ENCODE peak calls at places on chromosomes 12 and 14, in seven cellular contexts. T, A, R, E, C, U and F are unnamed samples.

GRCh38 chr12:71636704-71637115 is 26.9 kb downstream of the ZFC3H1 start:
- DNase-seq in T (no peak), E (no peak), U (no peak), A (no peak), R (peak), C (peak), F (no peak)

GRCh38 chr14:98579140-98579539 is 692.9 kb downstream of the BCL11B start:
- DNase-seq in U (no peak), E (no peak), R (no peak), C (no peak), T (no peak), A (no peak), F (no peak)

GRCh38 chr12:106112094-106112822 is 26.5 kb downstream of the NUAK1 start:
- DNase-seq in A (peak), T (no peak), C (no peak), R (peak), U (no peak), E (no peak), F (no peak)

GRCh38 chr12:88578821-88579518 is 1.3 kb downstream of the KITLG start:
- DNase-seq in R (no peak), E (no peak), A (no peak), U (no peak), C (no peak), T (peak), F (no peak)

GRCh38 chr14:95507174-95507573 is 9.3 kb downstream of the SYNE3 start:
- DNase-seq in T (no peak), R (peak), E (no peak), A (peak), C (peak), U (peak), F (no peak)

GRCh38 chr12:18224745-18225144 is 36.6 kb upstream of the PIK3C2G start:
- DNase-seq in T (no peak), R (peak), C (peak), E (no peak), U (no peak), A (no peak), F (no peak)

GRCh38 chr14:30221546-30221945 is 293.9 kb upstream of the PRKD1 start:
- DNase-seq in T (no peak), U (no peak), A (no peak), E (no peak), R (no peak), C (peak), F (no peak)

GRCh38 chr14:99506269-99506668 is 25.1 kb downstream of the CCNK start:
- DNase-seq in A (no peak), T (no peak), C (no peak), U (no peak), R (no peak), E (no peak), F (no peak)

GRCh38 chr12:114751712-114752111 is 67.7 kb upstream of the TBX3 start:
- DNase-seq in E (no peak), A (no peak), T (no peak), U (no peak), C (no peak), R (no peak), F (no peak)

GRCh38 chr14:105710119-105711057 is 184.0 kb downstream of the TMEM121 start:
- DNase-seq in T (no peak), E (no peak), A (no peak), U (no peak), R (no peak), C (no peak), F (no peak)

GRCh38 chr14:66782853-66783252 is 274.9 kb downstream of the GPHN start:
- DNase-seq in C (no peak), A (no peak), E (no peak), R (no peak), U (no peak), T (no peak), F (no peak)

GRCh38 chr12:51475543-51475942 is 50.9 kb downstream of the SLC4A8 start:
- DNase-seq in C (no peak), R (no peak), A (no peak), E (no peak), U (peak), T (no peak), F (no peak)

GRCh38 chr12:116478243-116478773 is 80.9 kb upstream of the MAP1LC3B2 start:
- DNase-seq in U (no peak), R (no peak), C (no peak), T (no peak), A (no peak), E (no peak), F (no peak)

GRCh38 chr12:6188954-6189353 is 11.2 kb upstream of the CD9 start:
- DNase-seq in C (no peak), T (no peak), A (peak), E (no peak), R (no peak), U (no peak), F (no peak)

GRCh38 chr14:22159968-22160367 is 429.1 kb downstream of the DAD1 start:
- DNase-seq in A (no peak), C (no peak), E (no peak), U (no peak), T (no peak), R (no peak), F (no peak)

GRCh38 chr12:73308079-73308478 is 1035.9 kb downstream of the TRHDE start:
- DNase-seq in U (no peak), C (no peak), E (no peak), T (no peak), A (no peak), R (no peak), F (no peak)

GRCh38 chr14:92600318-92601053 is 86.9 kb downstream of the RIN3 start:
- DNase-seq in A (no peak), E (no peak), C (peak), T (no peak), U (no peak), R (peak), F (no peak)

GRCh38 chr14:93114713-93115068 is 1.0 kb downstream of the ITPK1 start:
- DNase-seq in R (no peak), C (no peak), A (peak), U (peak), T (peak), E (no peak), F (no peak)

GRCh38 chr12:54371328-54372112 is 7.2 kb upstream of the GPR84 start:
- DNase-seq in E (no peak), A (peak), T (peak), R (peak), U (no peak), C (no peak), F (no peak)

GRCh38 chr12:85814116-85814515 is 22.1 kb downstream of the RASSF9 start:
- DNase-seq in T (no peak), E (no peak), U (no peak), R (no peak), A (no peak), C (no peak), F (no peak)

GRCh38 chr12:4448943-4449861 is 3.6 kb upstream of the FGF6 start:
- DNase-seq in A (no peak), R (no peak), U (no peak), C (no peak), E (peak), T (no peak), F (no peak)

GRCh38 chr14:104888489-104889373 is 23.7 kb downstream of the CEP170B start:
- DNase-seq in E (no peak), C (no peak), T (peak), R (no peak), A (peak), U (no peak), F (no peak)

GRCh38 chr12:97960741-97961608 is 498.4 kb downstream of the RMST start:
- DNase-seq in E (no peak), A (no peak), C (peak), R (peak), U (peak), T (no peak), F (no peak)

GRCh38 chr14:106343636-106344035 is 817.3 kb downstream of the TMEM121 start:
- DNase-seq in C (no peak), T (no peak), E (no peak), R (no peak), A (no peak), U (no peak), F (no peak)

GRCh38 chr12:50188280-50188781 is 21.2 kb upstream of the CERS5 start:
- DNase-seq in R (peak), E (no peak), A (no peak), C (no peak), U (no peak), T (no peak), F (no peak)

GRCh38 chr12:102169922-102170698 is 27.5 kb downstream of the PMCH start:
- DNase-seq in R (peak), U (no peak), T (no peak), C (peak), A (no peak), E (no peak), F (no peak)

GRCh38 chr12:109716512-109717389 is 3.1 kb downstream of the FAM222A start:
- DNase-seq in E (no peak), A (peak), R (peak), T (no peak), U (no peak), C (no peak), F (no peak)
- H3K4me3 ChIP-seq in E (no peak), A (no peak), R (no peak), T (no peak), U (no peak), C (no peak), F (no peak)

DNA sequence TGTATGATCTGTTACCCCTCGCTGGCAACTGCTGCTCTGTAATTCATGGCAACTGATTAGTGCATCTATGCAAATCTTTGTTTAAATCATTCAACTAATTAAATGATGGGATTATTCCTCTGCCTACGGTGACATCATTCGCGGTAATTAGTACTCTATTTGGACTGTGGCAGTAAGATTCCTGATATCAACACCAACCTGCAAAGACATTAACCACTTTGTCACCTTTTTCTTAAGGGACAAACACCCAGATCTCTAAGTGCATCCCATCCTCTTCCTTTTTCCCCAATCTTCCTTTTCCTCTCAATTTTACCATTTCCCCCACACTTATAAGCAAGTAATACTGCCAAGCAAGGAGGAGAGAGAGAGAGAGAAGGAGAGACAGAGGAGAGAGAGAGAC is 2.4 kb upstream of the LMO3 start:
- DNase-seq in R (no peak), T (no peak), E (no peak), U (no peak), A (no peak), C (no peak), F (no peak)
- H3K4me3 ChIP-seq in R (no peak), T (no peak), E (peak), U (no peak), A (no peak), C (no peak), F (no peak)

GRCh38 chr12:96395236-96395635 is 5.0 kb downstream of the CDK17 start:
- DNase-seq in C (no peak), U (no peak), R (no peak), E (no peak), A (no peak), T (no peak), F (no peak)

GRCh38 chr12:96398422-96399080 is 1.7 kb downstream of the CDK17 start:
- DNase-seq in R (no peak), T (no peak), E (no peak), A (no peak), U (no peak), C (peak), F (no peak)

GRCh38 chr12:96396914-96397313 is 3.3 kb downstream of the CDK17 start:
- DNase-seq in A (no peak), U (no peak), C (no peak), R (no peak), T (no peak), E (no peak), F (no peak)

GRCh38 chr12:96397756-96398421 is 2.4 kb downstream of the CDK17 start:
- DNase-seq in T (no peak), U (no peak), E (no peak), C (peak), A (no peak), R (peak), F (no peak)

GRCh38 chr12:96396209-96396608 is 4.0 kb downstream of the CDK17 start:
- DNase-seq in C (no peak), E (no peak), T (no peak), R (no peak), U (no peak), A (no peak), F (no peak)
- H3K4me3 ChIP-seq in C (no peak), E (no peak), T (no peak), R (no peak), U (no peak), A (no peak), F (no peak)

DNA sequence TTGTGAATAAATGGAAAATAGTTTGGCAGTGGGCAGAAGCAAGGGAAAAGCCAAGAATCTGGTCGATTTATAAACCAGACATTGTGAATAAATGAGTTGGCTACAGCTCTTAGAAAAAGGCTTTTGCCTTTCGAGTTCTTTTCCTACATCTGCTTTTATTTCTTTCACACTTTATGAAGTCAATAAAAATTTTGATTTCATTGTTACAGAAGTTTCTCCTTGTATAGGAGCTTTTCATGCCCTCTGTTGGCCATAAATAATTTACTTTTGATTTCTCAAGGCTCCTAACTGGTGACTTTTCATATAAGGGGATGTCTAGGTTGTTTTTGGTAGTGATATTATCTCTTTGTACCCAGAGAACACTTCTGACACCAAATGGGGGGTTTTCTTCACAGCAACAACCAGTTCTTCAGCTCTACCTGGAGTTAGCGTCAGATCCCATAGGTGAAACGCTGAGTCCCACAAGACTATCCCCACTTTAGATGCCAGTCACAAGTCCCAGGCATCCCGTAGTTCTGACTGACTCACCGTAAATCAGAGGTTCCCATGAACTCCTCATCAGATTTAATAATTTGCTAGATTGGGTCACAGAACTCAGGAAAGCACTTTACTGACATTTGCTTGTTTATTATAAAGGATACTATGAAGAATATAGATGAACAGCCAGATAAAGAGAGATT is 136.4 kb upstream of the DNM1L start:
- DNase-seq in C (no peak), E (no peak), R (no peak), T (no peak), A (no peak), U (no peak), F (no peak)
- H3K4me3 ChIP-seq in C (no peak), E (no peak), R (no peak), T (no peak), A (no peak), U (no peak), F (no peak)

GRCh38 chr12:111440152-111440551 is 34.4 kb downstream of the SH2B3 start:
- DNase-seq in T (no peak), U (no peak), C (no peak), E (no peak), A (peak), R (no peak), F (no peak)
- H3K4me3 ChIP-seq in T (no peak), U (no peak), C (no peak), E (no peak), A (no peak), R (no peak), F (no peak)

DNA sequence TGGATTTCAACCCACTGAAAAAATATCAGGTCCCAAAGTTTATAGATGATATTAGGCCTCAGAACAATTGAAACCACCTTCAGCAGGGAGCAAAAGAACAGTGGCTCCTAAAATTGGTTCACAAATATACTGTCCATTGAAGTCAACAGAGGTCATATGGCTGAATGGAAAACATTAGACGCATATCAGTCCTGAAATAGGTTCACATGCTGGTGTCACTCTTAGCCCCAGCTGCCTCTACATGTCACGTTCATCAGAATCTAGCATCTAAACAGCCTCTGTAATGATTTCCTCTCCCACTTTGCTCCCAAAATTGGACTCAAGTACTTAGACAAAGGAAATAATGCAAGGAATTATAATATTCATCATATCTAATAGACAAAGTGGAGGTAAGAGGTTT is 8.7 kb downstream of the FLRT2 start:
- DNase-seq in U (no peak), A (no peak), R (no peak), E (no peak), C (no peak), T (no peak), F (no peak)
- H3K4me3 ChIP-seq in U (no peak), A (no peak), R (no peak), E (no peak), C (no peak), T (no peak), F (no peak)

DNA sequence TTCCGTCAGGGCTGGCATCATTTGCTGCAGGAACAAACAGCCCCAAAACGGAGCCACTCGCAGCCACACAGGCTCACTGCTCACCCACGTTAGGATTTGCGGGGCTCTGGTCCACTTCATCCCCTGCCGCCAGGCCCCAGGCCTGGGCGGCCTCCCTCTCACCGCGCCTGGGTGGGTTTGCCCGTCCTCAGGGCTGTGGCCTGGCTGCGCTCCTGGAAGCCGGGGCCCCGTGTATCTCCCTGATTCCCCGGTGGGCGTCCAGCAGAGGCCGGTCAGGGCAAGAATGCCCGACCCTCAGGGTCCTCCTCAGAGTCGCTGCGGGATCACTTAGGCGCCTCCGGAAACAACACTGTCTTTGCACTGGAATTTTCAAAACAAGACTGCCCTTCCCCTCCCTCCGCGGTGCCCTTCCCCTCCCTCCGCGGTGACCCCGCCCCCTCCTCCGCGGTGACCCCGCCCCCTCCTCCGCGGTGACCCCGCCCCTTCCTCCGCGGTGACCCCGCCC is 15.7 kb upstream of the FBRSL1 start:
- DNase-seq in R (no peak), A (no peak), E (no peak), C (no peak), U (no peak), T (peak), F (no peak)
- H3K4me3 ChIP-seq in R (no peak), A (no peak), E (no peak), C (peak), U (no peak), T (no peak), F (no peak)